ENCODE peak calls at places on chromosomes 12 and 14, in four cellular contexts. One of them, this sample, is unnamed.

GRCh38 chr14:24311837-24312615 is 724 bp downstream of the LTB4R start:
- DNase-seq in upper lobe of left lung: no peak
- DNase-seq in transverse colon: no peak
- DNase-seq in GM12878: no peak
- DNase-seq in this sample: no peak

GRCh38 chr14:30195946-30196345 is 268.3 kb upstream of the PRKD1 start:
- DNase-seq in upper lobe of left lung: no peak
- DNase-seq in transverse colon: no peak
- DNase-seq in GM12878: no peak
- DNase-seq in this sample: no peak

GRCh38 chr14:57408634-57409033 is 18.2 kb downstream of the NAA30 start:
- DNase-seq in upper lobe of left lung: no peak
- DNase-seq in transverse colon: no peak
- DNase-seq in GM12878: no peak
- DNase-seq in this sample: no peak

GRCh38 chr14:103690332-103690731 is 24.9 kb downstream of the XRCC3 start:
- DNase-seq in upper lobe of left lung: no peak
- DNase-seq in transverse colon: no peak
- DNase-seq in GM12878: no peak
- DNase-seq in this sample: no peak

GRCh38 chr12:66947119-66947518 is 268.2 kb upstream of the GRIP1 start:
- DNase-seq in upper lobe of left lung: no peak
- DNase-seq in transverse colon: no peak
- DNase-seq in GM12878: no peak
- DNase-seq in this sample: no peak

GRCh38 chr12:69685810-69686209 is 13.3 kb downstream of the BEST3 start:
- DNase-seq in upper lobe of left lung: no peak
- DNase-seq in transverse colon: no peak
- DNase-seq in GM12878: no peak
- DNase-seq in this sample: no peak

GRCh38 chr12:30000401-30000800 is 216.7 kb upstream of the TMTC1 start:
- DNase-seq in upper lobe of left lung: no peak
- DNase-seq in transverse colon: no peak
- DNase-seq in GM12878: no peak
- DNase-seq in this sample: no peak

GRCh38 chr14:23024612-23025075 is 10.1 kb downstream of the PSMB5 start:
- DNase-seq in upper lobe of left lung: no peak
- DNase-seq in transverse colon: no peak
- DNase-seq in GM12878: no peak
- DNase-seq in this sample: no peak

GRCh38 chr12:2792670-2793500 is 1.9 kb upstream of the FKBP4 start:
- DNase-seq in upper lobe of left lung: no peak
- DNase-seq in transverse colon: no peak
- DNase-seq in GM12878: no peak
- DNase-seq in this sample: no peak

GRCh38 chr14:102592969-102593840 is 756 bp downstream of the RCOR1 start:
- DNase-seq in upper lobe of left lung: peak; percentile 38
- DNase-seq in transverse colon: peak; percentile 50
- DNase-seq in GM12878: no peak
- DNase-seq in this sample: no peak

GRCh38 chr14:34365309-34365915 is 96.6 kb downstream of the SPTSSA start:
- DNase-seq in upper lobe of left lung: no peak
- DNase-seq in transverse colon: no peak
- DNase-seq in GM12878: no peak
- DNase-seq in this sample: peak; percentile 74

GRCh38 chr14:31010935-31011334 is 14.5 kb upstream of the AP4S1 start:
- DNase-seq in upper lobe of left lung: no peak
- DNase-seq in transverse colon: no peak
- DNase-seq in GM12878: no peak
- DNase-seq in this sample: no peak

GRCh38 chr14:90774316-90774715 is 41.9 kb downstream of the TTC7B start:
- DNase-seq in upper lobe of left lung: no peak
- DNase-seq in transverse colon: no peak
- DNase-seq in GM12878: no peak
- DNase-seq in this sample: no peak

GRCh38 chr12:96050139-96050538 is 14.8 kb upstream of the LTA4H start:
- DNase-seq in upper lobe of left lung: no peak
- DNase-seq in transverse colon: no peak
- DNase-seq in GM12878: no peak
- DNase-seq in this sample: no peak

GRCh38 chr14:75884198-75884611 is 97.6 kb downstream of the TGFB3 start:
- DNase-seq in upper lobe of left lung: no peak
- DNase-seq in transverse colon: no peak
- DNase-seq in GM12878: no peak
- DNase-seq in this sample: no peak

GRCh38 chr12:643478-644292 is 19.6 kb downstream of the NINJ2 start:
- DNase-seq in upper lobe of left lung: no peak
- DNase-seq in transverse colon: peak; percentile 42
- DNase-seq in GM12878: no peak
- DNase-seq in this sample: no peak

GRCh38 chr14:71466251-71466650 is 466.0 kb upstream of the RGS6 start:
- DNase-seq in upper lobe of left lung: no peak
- DNase-seq in transverse colon: no peak
- DNase-seq in GM12878: no peak
- DNase-seq in this sample: no peak

GRCh38 chr14:65070710-65071033 is 31.6 kb downstream of the MAX start:
- DNase-seq in upper lobe of left lung: no peak
- DNase-seq in transverse colon: peak; percentile 69
- DNase-seq in GM12878: no peak
- DNase-seq in this sample: no peak

GRCh38 chr12:26732010-26732908 is 100.7 kb downstream of the ITPR2 start:
- DNase-seq in upper lobe of left lung: no peak
- DNase-seq in transverse colon: no peak
- DNase-seq in GM12878: peak; percentile 84
- DNase-seq in this sample: no peak

GRCh38 chr12:59372971-59373370 is 222.9 kb upstream of the SLC16A7 start:
- DNase-seq in upper lobe of left lung: no peak
- DNase-seq in transverse colon: no peak
- DNase-seq in GM12878: no peak
- DNase-seq in this sample: no peak

GRCh38 chr14:106691601-106692291 is 1165.4 kb downstream of the TMEM121 start:
- DNase-seq in upper lobe of left lung: no peak
- DNase-seq in transverse colon: peak; percentile 47
- DNase-seq in GM12878: peak; percentile 79
- DNase-seq in this sample: no peak

GRCh38 chr12:44000309-44000952 is 164.6 kb downstream of the TMEM117 start:
- DNase-seq in upper lobe of left lung: no peak
- DNase-seq in transverse colon: no peak
- DNase-seq in GM12878: no peak
- DNase-seq in this sample: no peak

GRCh38 chr14:61891810-61892209 is 129.6 kb downstream of the SNAPC1 start:
- DNase-seq in upper lobe of left lung: no peak
- DNase-seq in transverse colon: no peak
- DNase-seq in GM12878: no peak
- DNase-seq in this sample: no peak

GRCh38 chr14:75610839-75611238 is 32.4 kb downstream of the FLVCR2 start:
- DNase-seq in upper lobe of left lung: peak; percentile 48
- DNase-seq in transverse colon: no peak
- DNase-seq in GM12878: no peak
- DNase-seq in this sample: no peak

GRCh38 chr12:30440826-30441602 is 254.7 kb downstream of the IPO8 start:
- DNase-seq in upper lobe of left lung: no peak
- DNase-seq in transverse colon: no peak
- DNase-seq in GM12878: no peak
- DNase-seq in this sample: peak; percentile 77

GRCh38 chr14:64736271-64737131 is 32.3 kb downstream of the PLEKHG3 start:
- DNase-seq in upper lobe of left lung: no peak
- DNase-seq in transverse colon: peak; percentile 76
- DNase-seq in GM12878: no peak
- DNase-seq in this sample: no peak

GRCh38 chr12:12586879-12587675 is 24.4 kb upstream of the DUSP16 start:
- DNase-seq in upper lobe of left lung: no peak
- DNase-seq in transverse colon: peak; percentile 59
- DNase-seq in GM12878: no peak
- DNase-seq in this sample: no peak

GRCh38 chr12:107511292-107511691 is 174.3 kb upstream of the PWP1 start:
- DNase-seq in upper lobe of left lung: no peak
- DNase-seq in transverse colon: no peak
- DNase-seq in GM12878: no peak
- DNase-seq in this sample: no peak

GRCh38 chr12:120230326-120230973 is 29.5 kb upstream of the RPLP0 start:
- DNase-seq in upper lobe of left lung: peak; percentile 72
- DNase-seq in transverse colon: peak; percentile 51
- DNase-seq in GM12878: no peak
- DNase-seq in this sample: no peak

GRCh38 chr12:109087250-109087649 is 6.0 kb downstream of the ALKBH2 start:
- DNase-seq in upper lobe of left lung: no peak
- DNase-seq in transverse colon: no peak
- DNase-seq in GM12878: no peak
- DNase-seq in this sample: no peak

GRCh38 chr12:109085590-109085989 is 7.7 kb downstream of the ALKBH2 start:
- DNase-seq in upper lobe of left lung: no peak
- DNase-seq in transverse colon: no peak
- DNase-seq in GM12878: no peak
- DNase-seq in this sample: no peak

GRCh38 chr12:109092484-109093021 is 719 bp downstream of the ALKBH2 start:
- DNase-seq in upper lobe of left lung: no peak
- DNase-seq in transverse colon: no peak
- DNase-seq in GM12878: no peak
- DNase-seq in this sample: no peak

GRCh38 chr12:109089683-109090082 is 3.6 kb downstream of the ALKBH2 start:
- DNase-seq in upper lobe of left lung: no peak
- DNase-seq in transverse colon: no peak
- DNase-seq in GM12878: no peak
- DNase-seq in this sample: no peak

GRCh38 chr12:109088818-109089217 is 4.5 kb downstream of the ALKBH2 start:
- DNase-seq in upper lobe of left lung: no peak
- DNase-seq in transverse colon: no peak
- DNase-seq in GM12878: no peak
- DNase-seq in this sample: no peak
- H3K27ac ChIP-seq in upper lobe of left lung: no peak overlapping the region
- H3K27ac ChIP-seq in transverse colon: no peak overlapping the region
- H3K27ac ChIP-seq in GM12878: no peak overlapping the region
- H3K27ac ChIP-seq in this sample: no peak overlapping the region

GRCh38 chr12:52756281-52756960 is 20.7 kb downstream of the KRT76 start:
- DNase-seq in upper lobe of left lung: no peak
- DNase-seq in transverse colon: no peak
- DNase-seq in GM12878: no peak
- DNase-seq in this sample: no peak

GRCh38 chr12:52754135-52754534 is 23.0 kb downstream of the KRT76 start:
- DNase-seq in upper lobe of left lung: no peak
- DNase-seq in transverse colon: no peak
- DNase-seq in GM12878: no peak
- DNase-seq in this sample: no peak

GRCh38 chr12:52753283-52753682 is 23.9 kb downstream of the KRT76 start:
- DNase-seq in upper lobe of left lung: no peak
- DNase-seq in transverse colon: no peak
- DNase-seq in GM12878: no peak
- DNase-seq in this sample: no peak

GRCh38 chr12:52757449-52758176 is 19.5 kb downstream of the KRT76 start:
- DNase-seq in upper lobe of left lung: no peak
- DNase-seq in transverse colon: no peak
- DNase-seq in GM12878: no peak
- DNase-seq in this sample: no peak

GRCh38 chr12:52755533-52755932 is 21.6 kb downstream of the KRT76 start:
- DNase-seq in upper lobe of left lung: no peak
- DNase-seq in transverse colon: no peak
- DNase-seq in GM12878: no peak
- DNase-seq in this sample: no peak
- TF ChIP-seq POLR2AphosphoS5 in upper lobe of left lung: no peak
- TF ChIP-seq POLR2AphosphoS5 in transverse colon: no peak
- TF ChIP-seq POLR2AphosphoS5 in GM12878: no peak
- TF ChIP-seq POLR2AphosphoS5 in this sample: no peak

GRCh38 chr12:127381681-127382080 is 885.3 kb upstream of the TMEM132C start:
- DNase-seq in upper lobe of left lung: no peak
- DNase-seq in transverse colon: no peak
- DNase-seq in GM12878: no peak
- DNase-seq in this sample: no peak

GRCh38 chr12:127383281-127383680 is 883.7 kb upstream of the TMEM132C start:
- DNase-seq in upper lobe of left lung: no peak
- DNase-seq in transverse colon: no peak
- DNase-seq in GM12878: no peak
- DNase-seq in this sample: no peak

GRCh38 chr12:127386723-127387122 is 880.2 kb upstream of the TMEM132C start:
- DNase-seq in upper lobe of left lung: no peak
- DNase-seq in transverse colon: no peak
- DNase-seq in GM12878: no peak
- DNase-seq in this sample: no peak

GRCh38 chr12:127381043-127381668 is 885.8 kb upstream of the TMEM132C start:
- DNase-seq in upper lobe of left lung: no peak
- DNase-seq in transverse colon: peak; percentile 21
- DNase-seq in GM12878: no peak
- DNase-seq in this sample: peak; percentile 31
- H3K27ac ChIP-seq in upper lobe of left lung: no peak overlapping the region
- H3K27ac ChIP-seq in transverse colon: no peak overlapping the region
- H3K27ac ChIP-seq in GM12878: no peak overlapping the region
- H3K27ac ChIP-seq in this sample: no peak overlapping the region

DNA sequence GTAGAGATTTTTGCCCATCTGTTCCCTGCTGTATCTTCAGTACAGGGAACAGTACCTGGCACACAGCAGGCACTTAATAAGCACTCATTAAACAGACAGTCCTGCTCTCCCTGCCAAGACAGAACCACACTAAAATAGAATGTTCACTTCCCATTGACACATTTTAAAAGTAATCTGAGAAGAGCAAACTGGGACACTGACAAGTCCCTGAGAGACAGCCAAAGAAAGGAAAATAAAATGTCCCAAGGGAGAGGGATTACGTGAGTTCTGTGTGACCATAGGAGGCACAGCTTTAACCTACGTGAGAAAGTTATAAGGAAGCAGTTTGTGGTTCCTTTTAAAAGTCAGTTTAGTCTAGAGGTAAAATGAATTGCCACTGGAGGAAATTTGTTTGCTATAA is 43.9 kb upstream of the SYCP3 start:
- DNase-seq in upper lobe of left lung: no peak
- DNase-seq in transverse colon: no peak
- DNase-seq in GM12878: no peak
- DNase-seq in this sample: no peak
- TF ChIP-seq POLR2AphosphoS5 in upper lobe of left lung: no peak
- TF ChIP-seq POLR2AphosphoS5 in transverse colon: no peak
- TF ChIP-seq POLR2AphosphoS5 in GM12878: no peak
- TF ChIP-seq POLR2AphosphoS5 in this sample: no peak

This sample was measured in esophagus muscularis mucosa.